ENCODE peak calls at places on chromosomes 11 and 22, in five cellular contexts. C is HCT116; T is CD4-positive, CD25-positive, alpha-beta regulatory T cell; M is cardiac muscle cell; K is PC-3. B is an unnamed sample. For H3K4me1, the result is how much of the 10 kb centered on the place peaks cover.

GRCh38 chr11:22512457-22512856 is 113.2 kb downstream of the FANCF start:
- DNase-seq in C (no peak), T (no peak), M (no peak), K (no peak), B (no peak)

GRCh38 chr11:79045018-79045787 is 395.6 kb downstream of the TENM4 start:
- DNase-seq in C (no peak), T (no peak), M (no peak), K (no peak), B (no peak)

GRCh38 chr11:69365567-69365966 is 71.6 kb downstream of the MYEOV start:
- DNase-seq in C (no peak), T (no peak), M (no peak), K (no peak), B (no peak)

GRCh38 chr11:1128333-1129142 is 29.2 kb upstream of the MUC5AC start:
- DNase-seq in C (no peak), T (no peak), M (no peak), K (no peak), B (no peak)

GRCh38 chr11:120183701-120184141 is 27.1 kb upstream of the OAF start:
- DNase-seq in C (no peak), T (no peak), M (no peak), K (no peak), B (no peak)

GRCh38 chr11:15107730-15108515 is 6.8 kb upstream of the INSC start:
- DNase-seq in C (no peak), T (no peak), M (no peak), K (peak), B (no peak)

GRCh38 chr11:7578276-7578955 is 64.6 kb downstream of the PPFIBP2 start:
- DNase-seq in C (no peak), T (no peak), M (no peak), K (no peak), B (no peak)

GRCh38 chr11:126843096-126843495 is 157.5 kb downstream of the KIRREL3 start:
- DNase-seq in C (no peak), T (no peak), M (no peak), K (no peak), B (no peak)

GRCh38 chr11:126165366-126166156 is 45.9 kb downstream of the RPUSD4 start:
- DNase-seq in C (no peak), T (no peak), M (peak), K (no peak), B (no peak)

GRCh38 chr11:117852309-117852708 is 24.1 kb downstream of the FXYD6 start:
- DNase-seq in C (no peak), T (no peak), M (no peak), K (no peak), B (no peak)

GRCh38 chr11:110069158-110069737 is 23.9 kb upstream of the ZC3H12C start:
- DNase-seq in C (peak), T (no peak), M (peak), K (peak), B (no peak)

GRCh38 chr11:16335236-16335962 is 20.9 kb downstream of the SOX6 start:
- DNase-seq in C (no peak), T (no peak), M (no peak), K (no peak), B (no peak)

GRCh38 chr22:38718414-38718813 is 12.7 kb downstream of the GTPBP1 start:
- DNase-seq in C (peak), T (no peak), M (peak), K (peak), B (peak)

GRCh38 chr11:100741866-100742625 is 55.0 kb downstream of the ARHGAP42 start:
- DNase-seq in C (no peak), T (no peak), M (no peak), K (no peak), B (no peak)
- H3K4me1 ChIP-seq in C (under half), T (under half), M (half or more), K (under half), B (under half)

GRCh38 chr11:57776101-57776511 is 14.5 kb downstream of the CTNND1 start:
- DNase-seq in C (no peak), T (no peak), M (peak), K (no peak), B (no peak)
- H3K4me3 ChIP-seq in C (no peak), T (no peak), M (no peak), K (no peak), B (no peak)

GRCh38 chr11:95732930-95733602 is 56.5 kb downstream of the FAM76B start:
- DNase-seq in C (no peak), T (no peak), M (no peak), K (no peak), B (no peak)
- H3K27ac ChIP-seq in C (no peak), T (no peak), M (no peak), K (no peak), B (no peak)

GRCh38 chr11:123061403-123062157 is at the start of gene HSPA8:
- DNase-seq in C (no peak), T (peak), M (peak), K (peak), B (peak)

GRCh38 chr11:123057604-123058305 is 4.2 kb downstream of the HSPA8 start:
- DNase-seq in C (no peak), T (no peak), M (no peak), K (no peak), B (no peak)

GRCh38 chr11:123062158-123062891 is 389 bp upstream of the HSPA8 start:
- DNase-seq in C (peak), T (peak), M (peak), K (peak), B (peak)

GRCh38 chr11:123062892-123063395 is 1.0 kb upstream of the HSPA8 start:
- DNase-seq in C (no peak), T (no peak), M (peak), K (peak), B (no peak)

GRCh38 chr11:123060265-123061000 is 1.5 kb downstream of the HSPA8 start:
- DNase-seq in C (no peak), T (no peak), M (no peak), K (no peak), B (no peak)
- H3K4me1 ChIP-seq in C (under half), T (half or more), M (under half), K (under half), B (under half)

DNA sequence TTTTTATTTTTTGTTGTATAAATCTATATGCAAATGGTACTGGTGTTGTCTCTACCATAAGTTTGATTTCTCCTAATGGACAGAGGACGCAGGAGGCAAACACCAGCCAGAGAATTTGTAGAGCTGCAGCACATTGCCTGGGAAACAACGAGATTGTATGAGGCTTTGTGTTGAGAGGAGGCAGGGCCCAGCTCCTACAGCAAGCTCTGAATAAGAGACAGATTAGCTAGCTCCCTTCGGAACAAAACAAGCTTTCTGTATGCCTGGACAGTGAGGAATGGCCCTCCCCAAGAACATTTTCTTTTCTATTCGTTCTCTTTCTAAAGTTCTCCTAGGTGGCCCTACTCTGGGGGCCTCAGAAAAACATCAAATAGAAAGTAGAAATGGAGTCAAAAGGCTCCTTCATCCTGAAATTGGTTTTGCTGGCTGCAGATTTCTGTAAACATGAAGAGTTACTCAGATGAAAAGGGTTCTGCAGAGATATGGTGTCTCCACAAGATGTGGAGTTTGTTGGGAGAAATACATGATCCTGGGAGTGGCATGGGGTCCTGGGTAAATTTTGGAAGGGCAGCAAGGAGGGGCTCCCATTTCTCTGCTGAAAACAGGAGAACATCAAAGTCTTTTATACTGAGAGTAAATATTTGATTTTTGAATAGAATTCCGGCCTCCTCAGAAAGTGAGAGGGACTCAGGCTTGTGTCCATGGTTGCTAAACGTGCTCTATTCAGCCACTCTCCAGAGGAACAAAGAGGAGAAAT is 6.8 kb upstream of the HEPACAM start:
- DNase-seq in C (no peak), T (no peak), M (no peak), K (no peak), B (no peak)
- H3K4me3 ChIP-seq in C (no peak), T (no peak), M (no peak), K (no peak), B (no peak)

GRCh38 chr22:40637181-40638150 is 947 bp upstream of the MRTFA start:
- DNase-seq in C (no peak), T (peak), M (no peak), K (peak), B (no peak)
- H3K27ac ChIP-seq in C (peak), T (peak), M (peak), K (peak), B (peak)

GRCh38 chr11:74072721-74073120 is 63.8 kb upstream of the UCP3 start:
- DNase-seq in C (no peak), T (no peak), M (no peak), K (no peak), B (no peak)

GRCh38 chr11:74070713-74071506 is 62.0 kb upstream of the UCP3 start:
- DNase-seq in C (no peak), T (no peak), M (no peak), K (peak), B (peak)

GRCh38 chr11:74072286-74072685 is 63.4 kb upstream of the UCP3 start:
- DNase-seq in C (no peak), T (peak), M (no peak), K (no peak), B (no peak)

DNA sequence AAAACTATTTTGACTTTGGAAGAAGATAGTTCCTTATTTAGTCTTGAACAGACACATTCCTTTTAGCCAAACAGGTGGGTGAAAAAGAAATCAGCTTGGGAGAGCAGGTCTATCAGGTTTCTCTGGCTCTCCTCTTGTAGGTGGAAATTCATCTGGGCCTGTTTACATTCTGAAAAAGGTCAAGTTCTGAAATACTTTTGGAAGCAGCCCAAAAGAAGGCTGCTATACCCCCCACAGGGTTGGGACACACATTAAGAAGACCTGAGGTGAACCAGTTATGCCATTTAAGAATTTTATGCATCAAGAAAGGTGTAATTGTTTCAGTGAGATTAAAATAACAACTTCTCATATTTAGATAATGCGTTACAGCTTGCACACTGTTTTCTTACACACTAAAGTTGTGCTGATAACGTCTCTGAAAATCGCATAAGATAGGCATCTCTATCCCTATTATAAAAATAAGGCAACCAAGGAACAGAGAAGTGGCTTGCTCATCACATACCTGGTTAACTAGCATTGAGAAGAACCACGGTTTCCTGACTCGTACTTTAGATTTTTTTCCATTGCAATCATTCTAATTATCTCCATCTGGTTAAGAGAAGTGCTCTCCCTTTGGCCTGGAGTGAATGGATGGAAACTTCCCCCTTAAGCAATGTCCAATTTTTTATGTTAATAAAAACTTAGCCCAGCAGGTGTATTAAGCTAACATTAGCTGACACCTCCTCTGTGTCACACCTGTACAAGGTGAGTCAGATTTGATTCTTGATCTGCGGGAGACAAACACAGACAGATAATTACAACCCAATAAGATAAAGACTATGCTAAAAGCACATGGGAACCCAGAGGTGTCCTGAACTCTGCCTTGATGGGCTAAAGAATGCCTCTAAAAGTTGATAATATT is 60.5 kb upstream of the UCP3 start:
- DNase-seq in C (no peak), T (no peak), M (no peak), K (peak), B (peak)
- H3K4me1 ChIP-seq in C (under half), T (under half), M (under half), K (half or more), B (under half)

GRCh38 chr11:45852018-45852711 is 4.9 kb downstream of the CRY2 start:
- DNase-seq in C (no peak), T (no peak), M (no peak), K (no peak), B (no peak)
- H3K4me3 ChIP-seq in C (no peak), T (no peak), M (no peak), K (no peak), B (no peak)